ENCODE peak calls at places on chromosome 3, in nine cellular contexts. M is transverse colon; N is stimulated activated naive CD8-positive, alpha-beta T cell treated with anti-CD3 and anti-CD28 coated beads, Interleukin-15, amount 100 ng/mL, for 72 hours; F is EH; Q is fibroblast of mammary gland; T is left ventricle myocardium superior; J is amniotic stem cell; B is suprapubic skin; H is small intestine. Z is an unnamed sample.

GRCh38 chr3:65356331-65357286 is 668.8 kb upstream of the ADAMTS9 start:
- DNase-seq in M (peak; percentile 10), N (no peak), Q (no peak), F (peak; percentile 22), H (no peak), J (no peak), B (no peak), T (peak; percentile 30), Z (no peak)

GRCh38 chr3:58564456-58565160 is 12.6 kb downstream of the FAM107A start:
- DNase-seq in T (no peak), F (peak; percentile 97), N (no peak), H (peak; percentile 71), Q (peak; percentile 54), M (peak; percentile 55), J (no peak), B (no peak), Z (peak; percentile 75)

GRCh38 chr3:46538803-46539442 is 27.2 kb downstream of the LRRC2 start:
- DNase-seq in N (peak; percentile 86), T (peak; percentile 60), B (peak; percentile 76), M (peak; percentile 83), J (no peak), F (peak; percentile 80), Q (peak; percentile 57), H (peak; percentile 70), Z (peak; percentile 57)

GRCh38 chr3:21668012-21668411 is 83.0 kb downstream of the ZNF385D start:
- DNase-seq in T (no peak), J (no peak), N (no peak), F (no peak), H (no peak), M (no peak), B (no peak), Q (no peak), Z (no peak)

GRCh38 chr3:53705024-53705750 is 141.0 kb downstream of the CHDH start:
- DNase-seq in Q (no peak), T (no peak), F (no peak), J (no peak), M (no peak), B (no peak), N (no peak), H (no peak), Z (no peak)

GRCh38 chr3:100737334-100737733 is 28.0 kb downstream of the TFG start:
- DNase-seq in F (peak; percentile 40), N (no peak), M (no peak), H (peak; percentile 18), Q (peak; percentile 46), J (no peak), B (no peak), T (no peak), Z (peak; percentile 34)

GRCh38 chr3:159418571-159419526 is 569.8 kb upstream of the IL12A start:
- DNase-seq in F (peak; percentile 54), H (no peak), B (no peak), M (no peak), J (peak; percentile 2), N (no peak), Q (peak; percentile 38), T (no peak), Z (peak; percentile 38)

GRCh38 chr3:184568591-184568917 is 7.0 kb downstream of the EPHB3 start:
- DNase-seq in J (no peak), B (no peak), Q (no peak), M (no peak), N (no peak), T (no peak), F (no peak), H (no peak), Z (no peak)

GRCh38 chr3:5389057-5389456 is 201.6 kb downstream of the EDEM1 start:
- DNase-seq in Q (no peak), B (no peak), T (no peak), F (no peak), J (no peak), M (no peak), N (no peak), H (peak; percentile 18), Z (no peak)

GRCh38 chr3:168002786-168003368 is 92.8 kb downstream of the GOLIM4 start:
- DNase-seq in F (peak; percentile 50), H (peak; percentile 93), Q (peak; percentile 73), B (no peak), M (peak; percentile 42), J (no peak), N (no peak), T (no peak), Z (peak; percentile 68)

GRCh38 chr3:22922317-22922716 is 280.8 kb upstream of the UBE2E2 start:
- DNase-seq in M (no peak), B (no peak), T (no peak), H (no peak), F (no peak), Q (peak; percentile 31), N (no peak), J (no peak), Z (peak; percentile 22)

GRCh38 chr3:39237012-39237411 is 42.8 kb downstream of the CX3CR1 start:
- DNase-seq in N (no peak), F (no peak), H (no peak), B (no peak), M (no peak), T (no peak), Q (no peak), J (no peak), Z (no peak)

GRCh38 chr3:59818033-59818936 is 768.5 kb upstream of the CFAP20DC start:
- DNase-seq in Q (peak; percentile 97), M (peak; percentile 76), B (peak; percentile 74), N (no peak), T (peak; percentile 91), J (peak; percentile 87), H (peak; percentile 19), F (peak; percentile 98), Z (peak; percentile 98)

GRCh38 chr3:127454051-127454450 is 136.5 kb downstream of the TPRA1 start:
- DNase-seq in J (no peak), Q (no peak), N (no peak), M (no peak), H (no peak), B (peak; percentile 40), T (no peak), F (no peak), Z (no peak)

GRCh38 chr3:183698760-183699159 is 1.2 kb downstream of the YEATS2 start:
- DNase-seq in M (peak; percentile 14), F (peak; percentile 52), N (no peak), T (no peak), J (no peak), Q (peak; percentile 43), B (no peak), H (peak; percentile 16), Z (peak; percentile 36)

GRCh38 chr3:7788881-7789280 is 712.7 kb upstream of the LMCD1 start:
- DNase-seq in J (no peak), N (no peak), B (no peak), Q (no peak), M (no peak), F (no peak), H (no peak), T (no peak), Z (no peak)

GRCh38 chr3:10848261-10848660 is 32.2 kb downstream of the SLC6A11 start:
- DNase-seq in T (no peak), B (no peak), J (no peak), M (no peak), H (no peak), Q (no peak), F (no peak), N (peak; percentile 42), Z (no peak)

GRCh38 chr3:23344886-23345285 is 141.8 kb downstream of the UBE2E2 start:
- DNase-seq in Q (no peak), T (no peak), H (no peak), F (no peak), B (no peak), M (no peak), J (no peak), N (no peak), Z (no peak)

GRCh38 chr3:13533823-13534435 is 15.0 kb upstream of the FBLN2 start:
- DNase-seq in M (no peak), T (peak; percentile 17), B (peak; percentile 75), J (no peak), H (no peak), N (no peak), F (peak; percentile 63), Q (no peak), Z (no peak)

GRCh38 chr3:189507856-189508255 is 123.3 kb upstream of the TP63 start:
- DNase-seq in T (no peak), J (no peak), H (peak; percentile 53), B (no peak), N (no peak), Q (no peak), F (no peak), M (no peak), Z (no peak)

GRCh38 chr3:73786346-73786807 is 161.6 kb upstream of the PDZRN3 start:
- DNase-seq in N (no peak), T (no peak), Q (peak; percentile 97), B (peak; percentile 73), M (no peak), J (peak; percentile 78), F (peak; percentile 99), H (no peak), Z (peak; percentile 94)

GRCh38 chr3:47610572-47610971 is 31.9 kb upstream of the CSPG5 start:
- DNase-seq in N (no peak), J (no peak), M (no peak), H (no peak), F (no peak), B (no peak), Q (no peak), T (no peak), Z (no peak)

GRCh38 chr3:39980021-39980420 is 170.6 kb downstream of the MYRIP start:
- DNase-seq in F (no peak), H (no peak), J (no peak), Q (no peak), T (no peak), M (no peak), N (no peak), B (no peak), Z (no peak)

GRCh38 chr3:195173696-195174095 is 97.3 kb downstream of the XXYLT1 start:
- DNase-seq in B (no peak), T (no peak), F (peak; percentile 23), H (no peak), J (no peak), N (no peak), M (no peak), Q (no peak), Z (peak; percentile 19)

GRCh38 chr3:65595222-65595996 is 443.3 kb downstream of the MAGI1 start:
- DNase-seq in J (no peak), Q (no peak), T (no peak), M (no peak), H (no peak), N (no peak), F (no peak), B (no peak), Z (no peak)

GRCh38 chr3:133944181-133944580 is 48.5 kb upstream of the RAB6B start:
- DNase-seq in Q (peak; percentile 62), N (no peak), F (peak; percentile 59), J (no peak), B (peak; percentile 36), T (no peak), M (no peak), H (peak; percentile 45), Z (peak; percentile 62)

GRCh38 chr3:107803170-107803569 is 280.4 kb downstream of the BBX start:
- DNase-seq in T (no peak), J (no peak), N (no peak), F (no peak), B (no peak), H (no peak), Q (no peak), M (no peak), Z (no peak)

GRCh38 chr3:142611206-142611605 is 15.0 kb downstream of the PLS1 start:
- DNase-seq in T (no peak), Q (no peak), N (no peak), J (no peak), F (no peak), M (no peak), H (no peak), B (no peak), Z (no peak)

GRCh38 chr3:157128771-157129671 is 30.9 kb downstream of the CCNL1 start:
- DNase-seq in J (no peak), Q (peak; percentile 39), T (peak; percentile 44), M (peak; percentile 77), B (no peak), H (peak; percentile 89), N (peak; percentile 64), F (peak; percentile 80), Z (peak; percentile 67)

GRCh38 chr3:150170843-150171513 is 200.3 kb upstream of the PFN2 start:
- DNase-seq in B (no peak), H (no peak), M (no peak), T (peak; percentile 32), J (no peak), N (no peak), F (no peak), Q (no peak), Z (no peak)

GRCh38 chr3:70108072-70108471 is 108.5 kb downstream of the SAMMSON start:
- DNase-seq in Q (peak; percentile 12), N (no peak), H (peak; percentile 13), M (no peak), J (no peak), F (peak; percentile 11), B (no peak), T (no peak), Z (no peak)

Z was measured in astrocyte of the spinal cord.